ENCODE peak calls at places on chromosomes 16 and 17, in ten cellular contexts. V is lower lobe of right lung, C is NCI-H226, T is amniotic stem cell, F is amygdala, X is germinal center, I is neural progenitor cell, M is posterior cingulate gyrus, S is iris pigment epithelial cell, A is HEK293T. G is an unnamed sample.

GRCh38 chr17:49031965-49032928 is 35.1 kb downstream of the IGF2BP1 start:
- DNase-seq in V (no peak), C (peak), T (peak), F (no peak), X (peak), I (peak), M (no peak), S (peak), A (peak), G (peak)

GRCh38 chr17:58997756-58998553 is 108.7 kb downstream of the TRIM37 start:
- DNase-seq in V (no peak), C (no peak), T (no peak), F (no peak), X (no peak), I (no peak), M (no peak), S (peak), A (no peak), G (no peak)

GRCh38 chr16:84543931-84544776 is 39.7 kb upstream of the MEAK7 start:
- DNase-seq in V (no peak), C (no peak), T (no peak), F (peak), X (no peak), I (no peak), M (peak), S (peak), A (no peak), G (no peak)

GRCh38 chr16:1670371-1670770 is 7.7 kb upstream of the JPT2 start:
- DNase-seq in V (no peak), C (no peak), T (no peak), F (no peak), X (no peak), I (no peak), M (no peak), S (no peak), A (no peak), G (no peak)

GRCh38 chr16:84832488-84833141 is 12.8 kb downstream of the CRISPLD2 start:
- DNase-seq in V (peak), C (peak), T (no peak), F (no peak), X (no peak), I (no peak), M (no peak), S (peak), A (no peak), G (no peak)

GRCh38 chr16:8859913-8860881 is 8.6 kb downstream of the CARHSP1 start:
- DNase-seq in V (peak), C (peak), T (no peak), F (no peak), X (no peak), I (no peak), M (no peak), S (peak), A (no peak), G (no peak)

GRCh38 chr17:20955437-20956323 is 87.1 kb downstream of the USP22 start:
- DNase-seq in V (no peak), C (no peak), T (no peak), F (no peak), X (no peak), I (no peak), M (no peak), S (peak), A (no peak), G (no peak)

GRCh38 chr16:914453-914852 is 56.3 kb downstream of the LMF1 start:
- DNase-seq in V (no peak), C (peak), T (no peak), F (peak), X (no peak), I (no peak), M (no peak), S (no peak), A (peak), G (no peak)

GRCh38 chr16:77897038-77897437 is 108.7 kb downstream of the VAT1L start:
- DNase-seq in V (no peak), C (no peak), T (no peak), F (no peak), X (no peak), I (no peak), M (no peak), S (peak), A (no peak), G (no peak)

GRCh38 chr17:36198831-36199465 is 2.4 kb upstream of the CCL3L1 start:
- DNase-seq in V (no peak), C (peak), T (no peak), F (no peak), X (no peak), I (no peak), M (no peak), S (no peak), A (no peak), G (no peak)

GRCh38 chr16:27771201-27771910 is 221.4 kb downstream of the KATNIP start:
- DNase-seq in V (peak), C (no peak), T (no peak), F (no peak), X (no peak), I (no peak), M (no peak), S (no peak), A (no peak), G (no peak)

GRCh38 chr16:84616515-84616914 is 1.4 kb downstream of the COTL1 start:
- DNase-seq in V (no peak), C (no peak), T (no peak), F (no peak), X (peak), I (no peak), M (no peak), S (no peak), A (no peak), G (no peak)

GRCh38 chr16:89956511-89957213 is 8.1 kb downstream of the DEF8 start:
- DNase-seq in V (no peak), C (no peak), T (no peak), F (no peak), X (peak), I (no peak), M (no peak), S (no peak), A (no peak), G (peak)

GRCh38 chr17:82058855-82059249 is 6.8 kb downstream of the DUS1L start:
- DNase-seq in V (no peak), C (no peak), T (no peak), F (no peak), X (no peak), I (no peak), M (no peak), S (no peak), A (no peak), G (no peak)

GRCh38 chr17:44074231-44074910 is 3.8 kb downstream of the G6PC3 start:
- DNase-seq in V (peak), C (no peak), T (no peak), F (no peak), X (no peak), I (no peak), M (no peak), S (no peak), A (no peak), G (no peak)

GRCh38 chr17:488993-489757 is 136.6 kb upstream of the RPH3AL start:
- DNase-seq in V (peak), C (peak), T (no peak), F (no peak), X (no peak), I (peak), M (no peak), S (peak), A (no peak), G (peak)

GRCh38 chr16:68737730-68738590 is 868 bp downstream of the CDH1 start:
- DNase-seq in V (peak), C (no peak), T (no peak), F (peak), X (no peak), I (peak), M (no peak), S (no peak), A (no peak), G (peak)

GRCh38 chr17:285751-286422 is 66.7 kb downstream of the RPH3AL start:
- DNase-seq in V (peak), C (no peak), T (no peak), F (no peak), X (no peak), I (no peak), M (no peak), S (no peak), A (no peak), G (peak)

GRCh38 chr16:31513126-31513525 is 4.9 kb upstream of the RUSF1 start:
- DNase-seq in V (no peak), C (peak), T (peak), F (no peak), X (no peak), I (no peak), M (no peak), S (peak), A (no peak), G (no peak)

GRCh38 chr17:64084086-64084939 is 45.6 kb downstream of the ERN1 start:
- DNase-seq in V (peak), C (no peak), T (no peak), F (no peak), X (no peak), I (no peak), M (no peak), S (peak), A (peak), G (peak)

GRCh38 chr17:79625706-79626105 is 14.9 kb upstream of the RBFOX3 start:
- DNase-seq in V (peak), C (no peak), T (no peak), F (no peak), X (no peak), I (no peak), M (peak), S (no peak), A (no peak), G (no peak)

GRCh38 chr16:19523184-19523558 is 571 bp upstream of the CCP110 start:
- DNase-seq in V (peak), C (no peak), T (no peak), F (peak), X (no peak), I (no peak), M (no peak), S (no peak), A (no peak), G (no peak)

GRCh38 chr16:63530974-63531373 is 1494.7 kb upstream of the CDH8 start:
- DNase-seq in V (no peak), C (no peak), T (no peak), F (no peak), X (no peak), I (no peak), M (no peak), S (no peak), A (no peak), G (no peak)

GRCh38 chr17:57016764-57017116 is 38.8 kb downstream of the SCPEP1 start:
- DNase-seq in V (no peak), C (no peak), T (no peak), F (no peak), X (no peak), I (no peak), M (no peak), S (peak), A (no peak), G (no peak)

GRCh38 chr17:77555741-77556291 is 402.7 kb upstream of the TNRC6C start:
- DNase-seq in V (peak), C (peak), T (no peak), F (peak), X (no peak), I (peak), M (peak), S (peak), A (no peak), G (peak)

GRCh38 chr16:30700491-30700890 is 1.5 kb downstream of the SRCAP start:
- DNase-seq in V (no peak), C (peak), T (no peak), F (no peak), X (no peak), I (no peak), M (no peak), S (peak), A (no peak), G (peak)

GRCh38 chr16:81556715-81557284 is 112.2 kb downstream of the CMIP start:
- DNase-seq in V (peak), C (no peak), T (no peak), F (no peak), X (no peak), I (no peak), M (no peak), S (no peak), A (no peak), G (no peak)

GRCh38 chr17:66518677-66519076 is 216.3 kb downstream of the PRKCA start:
- DNase-seq in V (no peak), C (no peak), T (no peak), F (no peak), X (no peak), I (peak), M (no peak), S (no peak), A (no peak), G (no peak)

GRCh38 chr17:6512552-6512951 is 43.8 kb downstream of the PITPNM3 start:
- DNase-seq in V (no peak), C (no peak), T (no peak), F (no peak), X (no peak), I (no peak), M (no peak), S (peak), A (no peak), G (no peak)

GRCh38 chr17:7213895-7214299 is 5.7 kb downstream of the DLG4 start:
- DNase-seq in V (peak), C (peak), T (no peak), F (peak), X (no peak), I (peak), M (peak), S (peak), A (peak), G (peak)

GRCh38 chr17:12990041-12990808 is 27.6 kb downstream of the ELAC2 start:
- DNase-seq in V (no peak), C (no peak), T (no peak), F (no peak), X (no peak), I (no peak), M (no peak), S (no peak), A (no peak), G (no peak)

GRCh38 chr16:85393674-85394510 is 219.2 kb upstream of the GSE1 start:
- DNase-seq in V (peak), C (no peak), T (no peak), F (no peak), X (peak), I (peak), M (peak), S (peak), A (peak), G (peak)

GRCh38 chr17:72782985-72783701 is 309.3 kb downstream of the SLC39A11 start:
- DNase-seq in V (no peak), C (no peak), T (no peak), F (no peak), X (no peak), I (no peak), M (no peak), S (no peak), A (no peak), G (no peak)

GRCh38 chr16:14564323-14564722 is 65.7 kb downstream of the PARN start:
- DNase-seq in V (no peak), C (no peak), T (no peak), F (no peak), X (no peak), I (no peak), M (no peak), S (no peak), A (no peak), G (peak)

GRCh38 chr17:81164464-81165245 is 652 bp upstream of the PVALEF start:
- DNase-seq in V (peak), C (no peak), T (no peak), F (peak), X (no peak), I (peak), M (peak), S (no peak), A (no peak), G (no peak)

GRCh38 chr17:82230627-82231311 is 1.9 kb downstream of the SLC16A3 start:
- DNase-seq in V (peak), C (peak), T (peak), F (peak), X (peak), I (peak), M (peak), S (peak), A (no peak), G (peak)

GRCh38 chr16:68244903-68245853 is at the start of gene PLA2G15:
- DNase-seq in V (peak), C (peak), T (peak), F (peak), X (peak), I (peak), M (peak), S (peak), A (peak), G (peak)

GRCh38 chr16:85286066-85286712 is 173.9 kb upstream of the CIBAR2 start:
- DNase-seq in V (no peak), C (no peak), T (peak), F (peak), X (no peak), I (no peak), M (peak), S (no peak), A (no peak), G (no peak)

GRCh38 chr16:24975428-24975889 is 39.7 kb downstream of the ARHGAP17 start:
- DNase-seq in V (no peak), C (peak), T (no peak), F (no peak), X (peak), I (no peak), M (no peak), S (peak), A (no peak), G (no peak)

G was measured in H7.